ENCODE peak calls at places on chromosomes 2 and 18, in seven cellular contexts. One of them, this sample, is unnamed.

GRCh38 chr18:66635342-66635741 is 31.5 kb upstream of the CDH19 start:
- DNase-seq in Caki2: no peak
- DNase-seq in CD4-positive, CD25-positive, alpha-beta regulatory T cell: no peak
- DNase-seq in CMK: no peak
- DNase-seq in activated gamma-delta T cell treated with Interleukin-2 at 50 U/mL for 16 hours: no peak
- DNase-seq in KG1: no peak
- DNase-seq in NT2/D1: no peak
- DNase-seq in this sample: no peak

GRCh38 chr2:44291281-44292248 is 16.3 kb downstream of the SLC3A1 start:
- DNase-seq in Caki2: peak; percentile 100
- DNase-seq in CD4-positive, CD25-positive, alpha-beta regulatory T cell: peak; percentile 14
- DNase-seq in CMK: peak; percentile 24
- DNase-seq in activated gamma-delta T cell treated with Interleukin-2 at 50 U/mL for 16 hours: no peak
- DNase-seq in KG1: no peak
- DNase-seq in NT2/D1: no peak
- DNase-seq in this sample: peak; percentile 3

GRCh38 chr18:9594782-9595181 is 19.6 kb downstream of the PPP4R1 start:
- DNase-seq in Caki2: no peak
- DNase-seq in CD4-positive, CD25-positive, alpha-beta regulatory T cell: peak; percentile 45
- DNase-seq in CMK: no peak
- DNase-seq in activated gamma-delta T cell treated with Interleukin-2 at 50 U/mL for 16 hours: no peak
- DNase-seq in KG1: no peak
- DNase-seq in NT2/D1: no peak
- DNase-seq in this sample: no peak

GRCh38 chr2:157761520-157761919 is 114.6 kb downstream of the ACVR1 start:
- DNase-seq in Caki2: no peak
- DNase-seq in CD4-positive, CD25-positive, alpha-beta regulatory T cell: no peak
- DNase-seq in CMK: no peak
- DNase-seq in activated gamma-delta T cell treated with Interleukin-2 at 50 U/mL for 16 hours: no peak
- DNase-seq in KG1: no peak
- DNase-seq in NT2/D1: peak; percentile 38
- DNase-seq in this sample: no peak

GRCh38 chr2:119283873-119284331 is 60.3 kb downstream of the STEAP3 start:
- DNase-seq in Caki2: peak; percentile 60
- DNase-seq in CD4-positive, CD25-positive, alpha-beta regulatory T cell: no peak
- DNase-seq in CMK: no peak
- DNase-seq in activated gamma-delta T cell treated with Interleukin-2 at 50 U/mL for 16 hours: no peak
- DNase-seq in KG1: no peak
- DNase-seq in NT2/D1: no peak
- DNase-seq in this sample: no peak

GRCh38 chr2:20618886-20619521 is 31.9 kb downstream of the HS1BP3 start:
- DNase-seq in Caki2: no peak
- DNase-seq in CD4-positive, CD25-positive, alpha-beta regulatory T cell: no peak
- DNase-seq in CMK: no peak
- DNase-seq in activated gamma-delta T cell treated with Interleukin-2 at 50 U/mL for 16 hours: no peak
- DNase-seq in KG1: no peak
- DNase-seq in NT2/D1: no peak
- DNase-seq in this sample: no peak

GRCh38 chr2:106185475-106186184 is 8.5 kb downstream of the UXS1 start:
- DNase-seq in Caki2: no peak
- DNase-seq in CD4-positive, CD25-positive, alpha-beta regulatory T cell: no peak
- DNase-seq in CMK: no peak
- DNase-seq in activated gamma-delta T cell treated with Interleukin-2 at 50 U/mL for 16 hours: no peak
- DNase-seq in KG1: no peak
- DNase-seq in NT2/D1: no peak
- DNase-seq in this sample: no peak

GRCh38 chr2:86695053-86695691 is 24.9 kb upstream of the RMND5A start:
- DNase-seq in Caki2: peak; percentile 98
- DNase-seq in CD4-positive, CD25-positive, alpha-beta regulatory T cell: no peak
- DNase-seq in CMK: no peak
- DNase-seq in activated gamma-delta T cell treated with Interleukin-2 at 50 U/mL for 16 hours: no peak
- DNase-seq in KG1: no peak
- DNase-seq in NT2/D1: no peak
- DNase-seq in this sample: no peak

GRCh38 chr2:70024284-70024683 is 62.9 kb upstream of the ASPRV1 start:
- DNase-seq in Caki2: no peak
- DNase-seq in CD4-positive, CD25-positive, alpha-beta regulatory T cell: no peak
- DNase-seq in CMK: no peak
- DNase-seq in activated gamma-delta T cell treated with Interleukin-2 at 50 U/mL for 16 hours: no peak
- DNase-seq in KG1: no peak
- DNase-seq in NT2/D1: no peak
- DNase-seq in this sample: no peak

GRCh38 chr2:168961450-168962229 is 60.5 kb downstream of the G6PC2 start:
- DNase-seq in Caki2: peak; percentile 66
- DNase-seq in CD4-positive, CD25-positive, alpha-beta regulatory T cell: peak; percentile 73
- DNase-seq in CMK: peak; percentile 60
- DNase-seq in activated gamma-delta T cell treated with Interleukin-2 at 50 U/mL for 16 hours: peak; percentile 46
- DNase-seq in KG1: peak; percentile 76
- DNase-seq in NT2/D1: peak; percentile 76
- DNase-seq in this sample: peak; percentile 37

GRCh38 chr2:20986540-20986939 is 57.3 kb downstream of the APOB start:
- DNase-seq in Caki2: no peak
- DNase-seq in CD4-positive, CD25-positive, alpha-beta regulatory T cell: no peak
- DNase-seq in CMK: no peak
- DNase-seq in activated gamma-delta T cell treated with Interleukin-2 at 50 U/mL for 16 hours: no peak
- DNase-seq in KG1: no peak
- DNase-seq in NT2/D1: no peak
- DNase-seq in this sample: no peak

GRCh38 chr2:237939251-237939650 is 27.6 kb upstream of the UBE2F start:
- DNase-seq in Caki2: no peak
- DNase-seq in CD4-positive, CD25-positive, alpha-beta regulatory T cell: no peak
- DNase-seq in CMK: no peak
- DNase-seq in activated gamma-delta T cell treated with Interleukin-2 at 50 U/mL for 16 hours: no peak
- DNase-seq in KG1: no peak
- DNase-seq in NT2/D1: no peak
- DNase-seq in this sample: no peak

GRCh38 chr2:241741016-241741415 is 6.6 kb downstream of the D2HGDH start:
- DNase-seq in Caki2: peak; percentile 32
- DNase-seq in CD4-positive, CD25-positive, alpha-beta regulatory T cell: no peak
- DNase-seq in CMK: no peak
- DNase-seq in activated gamma-delta T cell treated with Interleukin-2 at 50 U/mL for 16 hours: peak; percentile 31
- DNase-seq in KG1: no peak
- DNase-seq in NT2/D1: no peak
- DNase-seq in this sample: peak; percentile 87

GRCh38 chr2:62293490-62294212 is 97.7 kb downstream of the B3GNT2 start:
- DNase-seq in Caki2: peak; percentile 91
- DNase-seq in CD4-positive, CD25-positive, alpha-beta regulatory T cell: no peak
- DNase-seq in CMK: no peak
- DNase-seq in activated gamma-delta T cell treated with Interleukin-2 at 50 U/mL for 16 hours: no peak
- DNase-seq in KG1: no peak
- DNase-seq in NT2/D1: peak; percentile 89
- DNase-seq in this sample: no peak

GRCh38 chr2:190511104-190511503 is 23.4 kb downstream of the NEMP2 start:
- DNase-seq in Caki2: peak; percentile 26
- DNase-seq in CD4-positive, CD25-positive, alpha-beta regulatory T cell: no peak
- DNase-seq in CMK: no peak
- DNase-seq in activated gamma-delta T cell treated with Interleukin-2 at 50 U/mL for 16 hours: no peak
- DNase-seq in KG1: no peak
- DNase-seq in NT2/D1: no peak
- DNase-seq in this sample: no peak

GRCh38 chr2:85852979-85853498 is 35.8 kb downstream of the ST3GAL5 start:
- DNase-seq in Caki2: no peak
- DNase-seq in CD4-positive, CD25-positive, alpha-beta regulatory T cell: peak; percentile 87
- DNase-seq in CMK: no peak
- DNase-seq in activated gamma-delta T cell treated with Interleukin-2 at 50 U/mL for 16 hours: peak; percentile 72
- DNase-seq in KG1: no peak
- DNase-seq in NT2/D1: no peak
- DNase-seq in this sample: no peak

GRCh38 chr2:213187833-213188532 is 36.6 kb upstream of the IKZF2 start:
- DNase-seq in Caki2: peak; percentile 19
- DNase-seq in CD4-positive, CD25-positive, alpha-beta regulatory T cell: no peak
- DNase-seq in CMK: no peak
- DNase-seq in activated gamma-delta T cell treated with Interleukin-2 at 50 U/mL for 16 hours: no peak
- DNase-seq in KG1: no peak
- DNase-seq in NT2/D1: peak; percentile 88
- DNase-seq in this sample: no peak

GRCh38 chr18:11671156-11671555 is 17.9 kb upstream of the GNAL start:
- DNase-seq in Caki2: no peak
- DNase-seq in CD4-positive, CD25-positive, alpha-beta regulatory T cell: no peak
- DNase-seq in CMK: no peak
- DNase-seq in activated gamma-delta T cell treated with Interleukin-2 at 50 U/mL for 16 hours: no peak
- DNase-seq in KG1: no peak
- DNase-seq in NT2/D1: no peak
- DNase-seq in this sample: no peak

GRCh38 chr18:45666006-45666405 is 50.7 kb downstream of the SLC14A2 start:
- DNase-seq in Caki2: no peak
- DNase-seq in CD4-positive, CD25-positive, alpha-beta regulatory T cell: peak; percentile 64
- DNase-seq in CMK: no peak
- DNase-seq in activated gamma-delta T cell treated with Interleukin-2 at 50 U/mL for 16 hours: no peak
- DNase-seq in KG1: no peak
- DNase-seq in NT2/D1: no peak
- DNase-seq in this sample: peak; percentile 29

GRCh38 chr2:102514061-102514785 is 41.2 kb downstream of the SLC9A4 start:
- DNase-seq in Caki2: peak; percentile 70
- DNase-seq in CD4-positive, CD25-positive, alpha-beta regulatory T cell: no peak
- DNase-seq in CMK: no peak
- DNase-seq in activated gamma-delta T cell treated with Interleukin-2 at 50 U/mL for 16 hours: no peak
- DNase-seq in KG1: no peak
- DNase-seq in NT2/D1: peak; percentile 58
- DNase-seq in this sample: no peak

GRCh38 chr18:42915240-42915791 is 200.2 kb downstream of the RIT2 start:
- DNase-seq in Caki2: peak; percentile 34
- DNase-seq in CD4-positive, CD25-positive, alpha-beta regulatory T cell: no peak
- DNase-seq in CMK: no peak
- DNase-seq in activated gamma-delta T cell treated with Interleukin-2 at 50 U/mL for 16 hours: no peak
- DNase-seq in KG1: no peak
- DNase-seq in NT2/D1: no peak
- DNase-seq in this sample: no peak

GRCh38 chr2:57111531-57111930 is 927.7 kb downstream of the CCDC85A start:
- DNase-seq in Caki2: no peak
- DNase-seq in CD4-positive, CD25-positive, alpha-beta regulatory T cell: no peak
- DNase-seq in CMK: no peak
- DNase-seq in activated gamma-delta T cell treated with Interleukin-2 at 50 U/mL for 16 hours: no peak
- DNase-seq in KG1: no peak
- DNase-seq in NT2/D1: no peak
- DNase-seq in this sample: no peak

GRCh38 chr2:128320609-128321420 is 2.1 kb upstream of the HS6ST1 start:
- DNase-seq in Caki2: no peak
- DNase-seq in CD4-positive, CD25-positive, alpha-beta regulatory T cell: no peak
- DNase-seq in CMK: no peak
- DNase-seq in activated gamma-delta T cell treated with Interleukin-2 at 50 U/mL for 16 hours: no peak
- DNase-seq in KG1: no peak
- DNase-seq in NT2/D1: no peak
- DNase-seq in this sample: no peak

GRCh38 chr2:111116843-111117665 is 3.7 kb upstream of the BCL2L11 start:
- DNase-seq in Caki2: peak; percentile 83
- DNase-seq in CD4-positive, CD25-positive, alpha-beta regulatory T cell: peak; percentile 82
- DNase-seq in CMK: no peak
- DNase-seq in activated gamma-delta T cell treated with Interleukin-2 at 50 U/mL for 16 hours: peak; percentile 64
- DNase-seq in KG1: peak; percentile 19
- DNase-seq in NT2/D1: peak; percentile 83
- DNase-seq in this sample: peak; percentile 45

This sample was measured in GF-D8.